ENCODE peak calls at places on chromosome 18, in four cellular contexts. F is heart left ventricle, N is psoas muscle, B is sigmoid colon. D is an unnamed sample. For H3K9me3, the result is how much of the 10 kb centered on the place peaks cover.

GRCh38 chr18:80115035-80115434 is 6.0 kb downstream of the ADNP2 start:
- DNase-seq in B (no peak), F (no peak), N (no peak), D (no peak)

GRCh38 chr18:77207540-77207939 is 42.1 kb upstream of the GALR1 start:
- DNase-seq in F (peak), B (peak), N (peak), D (no peak)

GRCh38 chr18:58321986-58322385 is 278.0 kb downstream of the NEDD4L start:
- DNase-seq in F (peak), B (peak), N (peak), D (no peak)

GRCh38 chr18:42937434-42937833 is 178.1 kb downstream of the RIT2 start:
- DNase-seq in N (no peak), B (no peak), F (no peak), D (no peak)

GRCh38 chr18:3058328-3059191 is 45.6 kb upstream of the LPIN2 start:
- DNase-seq in B (no peak), N (no peak), F (no peak), D (no peak)

GRCh38 chr18:67854340-67854739 is 337.8 kb upstream of the DSEL start:
- DNase-seq in F (no peak), N (no peak), B (no peak), D (no peak)

GRCh38 chr18:68840554-68841263 is 42.8 kb downstream of the CCDC102B start:
- DNase-seq in N (no peak), B (peak), F (peak), D (no peak)

GRCh38 chr18:76431437-76432273 is 63.4 kb downstream of the ZNF516 start:
- DNase-seq in N (no peak), B (peak), F (no peak), D (peak)

GRCh38 chr18:67010916-67011315 is 407.0 kb upstream of the CDH19 start:
- DNase-seq in N (no peak), F (no peak), B (no peak), D (no peak)

GRCh38 chr18:37956902-37957301 is 391.3 kb upstream of the CELF4 start:
- DNase-seq in B (no peak), F (no peak), N (no peak), D (no peak)

GRCh38 chr18:26405190-26405781 is 143.1 kb downstream of the KCTD1 start:
- DNase-seq in B (no peak), N (no peak), F (peak), D (no peak)

GRCh38 chr18:36697905-36698304 is 130.9 kb downstream of the TPGS2 start:
- DNase-seq in B (no peak), N (peak), F (no peak), D (no peak)

GRCh38 chr18:55018602-55019001 is 59.3 kb upstream of the CCDC68 start:
- DNase-seq in B (no peak), N (no peak), F (no peak), D (no peak)

GRCh38 chr18:69538849-69539248 is 138.2 kb downstream of the DOK6 start:
- DNase-seq in F (no peak), N (no peak), B (no peak), D (no peak)

GRCh38 chr18:10160251-10160650 is 246.4 kb downstream of the VAPA start:
- DNase-seq in B (no peak), N (no peak), F (no peak), D (no peak)

GRCh38 chr18:58616446-58616845 is 12.4 kb downstream of the ALPK2 start:
- DNase-seq in B (no peak), F (no peak), N (no peak), D (no peak)

GRCh38 chr18:39622431-39622830 is 2056.8 kb upstream of the CELF4 start:
- DNase-seq in B (no peak), F (no peak), N (no peak), D (no peak)

GRCh38 chr18:43068781-43069180 is 46.7 kb downstream of the RIT2 start:
- DNase-seq in F (no peak), N (no peak), B (no peak), D (no peak)

GRCh38 chr18:27668126-27668525 is 483.0 kb upstream of the CHST9 start:
- DNase-seq in B (no peak), N (no peak), F (no peak), D (no peak)

GRCh38 chr18:54829856-54830255 is 1.6 kb downstream of the RAB27B start:
- DNase-seq in B (no peak), F (no peak), N (no peak), D (no peak)

GRCh38 chr18:54267688-54268087 is 1.6 kb upstream of the POLI start:
- DNase-seq in B (no peak), N (no peak), F (no peak), D (no peak)

GRCh38 chr18:68662779-68663178 is 52.1 kb downstream of the TMX3 start:
- DNase-seq in F (no peak), B (no peak), N (no peak), D (no peak)

GRCh38 chr18:61993831-61994230 is 101.0 kb upstream of the RNF152 start:
- DNase-seq in N (no peak), F (no peak), B (no peak), D (no peak)

GRCh38 chr18:34023471-34023870 is 201.2 kb downstream of the NOL4 start:
- DNase-seq in N (no peak), F (no peak), B (no peak), D (no peak)

GRCh38 chr18:6406075-6406909 is 8.4 kb downstream of the L3MBTL4 start:
- DNase-seq in B (no peak), F (no peak), N (no peak), D (no peak)

GRCh38 chr18:49555641-49556040 is 6.2 kb upstream of the LIPG start:
- DNase-seq in B (no peak), N (no peak), F (no peak), D (no peak)

GRCh38 chr18:79552696-79553095 is 126.9 kb upstream of the CTDP1 start:
- DNase-seq in N (no peak), B (no peak), F (no peak), D (no peak)

GRCh38 chr18:78994000-78994399 is 14.4 kb downstream of the SALL3 start:
- DNase-seq in N (no peak), B (no peak), F (no peak), D (no peak)

GRCh38 chr18:2979027-2979570 is 33.8 kb downstream of the LPIN2 start:
- DNase-seq in F (no peak), N (no peak), B (no peak), D (no peak)

GRCh38 chr18:54479365-54479764 is 111.7 kb upstream of the DYNAP start:
- DNase-seq in B (no peak), F (no peak), N (no peak), D (no peak)

GRCh38 chr18:70019136-70019535 is 71.5 kb upstream of the CD226 start:
- DNase-seq in F (no peak), B (no peak), N (no peak), D (no peak)

GRCh38 chr18:13553449-13553848 is 172.9 kb downstream of the FAM210A start:
- DNase-seq in N (no peak), B (no peak), F (no peak), D (no peak)

GRCh38 chr18:28365406-28365805 is 188.5 kb upstream of the CDH2 start:
- DNase-seq in B (no peak), N (no peak), F (no peak), D (no peak)

GRCh38 chr18:67639872-67640271 is 123.4 kb upstream of the DSEL start:
- DNase-seq in N (no peak), F (no peak), B (no peak), D (no peak)

GRCh38 chr18:54607213-54607934 is 16.3 kb downstream of the DYNAP start:
- DNase-seq in B (no peak), F (no peak), N (no peak), D (no peak)

GRCh38 chr18:60978338-60978737 is 354.9 kb upstream of the CDH20 start:
- DNase-seq in B (no peak), N (no peak), F (no peak), D (no peak)

GRCh38 chr18:44342946-44343345 is 337.7 kb upstream of the SETBP1 start:
- DNase-seq in F (no peak), N (no peak), B (no peak), D (no peak)
- H3K9me3 ChIP-seq in F (under half), N (under half), B (under half), D (under half)

DNA sequence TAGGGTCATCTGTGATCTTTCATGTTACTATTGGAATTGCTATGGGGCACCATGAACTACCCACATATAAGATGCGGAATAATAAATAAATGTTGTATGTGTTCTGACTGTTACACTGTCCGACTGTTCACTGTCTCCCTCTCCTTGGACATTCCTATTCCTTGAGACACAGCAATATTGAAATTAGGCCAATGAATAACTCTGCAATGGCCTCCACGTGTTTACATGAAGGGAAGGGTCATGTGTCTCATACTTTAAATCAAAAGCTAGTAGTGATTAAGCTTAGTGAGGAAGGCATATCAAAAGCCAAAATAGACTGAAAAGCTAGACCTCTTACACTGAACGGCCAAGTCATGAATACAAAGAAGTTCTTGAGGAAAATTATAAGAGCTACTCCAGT is 751.3 kb downstream of the SOCS6 start:
- DNase-seq in B (no peak), N (no peak), F (no peak), D (no peak)
- H3K9me3 ChIP-seq in B (under half), N (under half), F (under half), D (under half)

GRCh38 chr18:35278969-35279368 is 11.1 kb downstream of the ZSCAN30 start:
- DNase-seq in B (no peak), N (no peak), F (no peak), D (no peak)

GRCh38 chr18:35278085-35278484 is 11.9 kb downstream of the ZSCAN30 start:
- DNase-seq in F (no peak), N (no peak), B (no peak), D (no peak)

GRCh38 chr18:35284846-35285245 is 5.2 kb downstream of the ZSCAN30 start:
- DNase-seq in N (no peak), B (no peak), F (no peak), D (no peak)

GRCh38 chr18:35283923-35284794 is 5.9 kb downstream of the ZSCAN30 start:
- DNase-seq in B (no peak), N (no peak), F (no peak), D (no peak)

GRCh38 chr18:35282353-35282752 is 7.7 kb downstream of the ZSCAN30 start:
- DNase-seq in F (no peak), N (no peak), B (no peak), D (no peak)
- H3K9me3 ChIP-seq in F (under half), N (under half), B (under half), D (under half)

DNA sequence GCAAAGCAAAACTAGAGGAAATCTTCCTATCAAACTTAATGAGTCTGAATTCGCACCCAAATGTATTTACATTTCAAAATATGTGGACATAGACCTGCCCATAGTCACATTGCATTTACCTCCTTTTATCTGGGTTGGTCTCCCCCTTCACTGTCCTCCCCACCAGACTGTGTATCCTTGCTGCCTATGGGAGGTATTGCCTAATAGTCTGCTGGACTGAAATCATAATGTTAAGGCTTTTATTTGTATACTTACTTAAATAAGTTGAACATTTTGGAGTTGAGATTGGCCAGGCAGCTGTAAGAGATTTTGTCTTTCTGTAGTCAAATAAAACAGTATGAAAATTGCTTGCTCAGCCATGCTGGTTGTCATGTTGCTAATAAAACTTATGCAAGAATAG is 280.9 kb downstream of the PTPRM start:
- DNase-seq in B (no peak), N (no peak), F (no peak), D (no peak)
- H3K9me3 ChIP-seq in B (under half), N (under half), F (under half), D (under half)

GRCh38 chr18:59777636-59778035 is 80.4 kb upstream of the CCBE1 start:
- DNase-seq in N (no peak), B (no peak), F (no peak), D (no peak)
- H3K9me3 ChIP-seq in N (under half), B (under half), F (under half), D (under half)

DNA sequence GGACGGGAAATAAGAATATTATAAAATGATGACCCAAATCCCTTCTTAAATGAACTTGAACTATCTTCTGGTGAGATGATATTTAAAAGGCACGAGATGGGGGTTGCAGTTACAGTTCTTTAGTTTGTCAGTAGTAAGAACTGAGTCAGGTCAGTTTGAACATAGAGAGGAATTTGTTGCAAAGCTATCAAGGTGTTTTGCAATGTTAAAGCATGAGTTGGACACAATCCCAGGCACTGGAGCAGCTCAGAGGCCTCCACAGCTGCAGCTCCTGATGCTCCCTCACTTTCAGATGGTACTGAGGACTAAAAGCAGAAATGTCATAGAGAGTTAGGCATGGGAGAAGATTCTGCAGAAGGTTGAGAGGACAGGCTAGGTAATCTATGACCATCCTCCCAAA is 236.0 kb downstream of the BCL2 start:
- DNase-seq in F (no peak), B (no peak), N (no peak), D (no peak)
- H3K9me3 ChIP-seq in F (under half), B (under half), N (under half), D (under half)

D was measured in spleen.